ENCODE peak calls at places on chromosomes 7 and 10, in five cellular contexts. Y is K562, Z is adrenal gland, P is IMR-90, T is esophagus squamous epithelium. D is an unnamed sample.
A peak's percentile ranks its signal among the peaks of the same experiment; 100 is the strongest.

GRCh38 chr10:52674474-52674873 is 98.1 kb downstream of the MBL2 start:
- DNase-seq in P (no peak), Y (no peak), Z (no peak), T (no peak), D (no peak)

GRCh38 chr10:132878730-132879407 is 63.5 kb downstream of the CFAP46 start:
- DNase-seq in T (no peak), Y (no peak), P (no peak), Z (no peak), D (no peak)

GRCh38 chr7:91228927-91229326 is 35.3 kb upstream of the FZD1 start:
- DNase-seq in P (peak; percentile 51), T (no peak), Z (no peak), Y (no peak), D (no peak)

GRCh38 chr7:107690611-107691010 is 30.0 kb downstream of the SLC26A4 start:
- DNase-seq in Y (no peak), P (peak; percentile 19), Z (no peak), T (no peak), D (no peak)

GRCh38 chr10:67239864-67240497 is 314.1 kb downstream of the LRRTM3 start:
- DNase-seq in P (no peak), Z (no peak), T (no peak), Y (no peak), D (no peak)

GRCh38 chr10:76581685-76582084 is 1055.9 kb downstream of the KCNMA1 start:
- DNase-seq in T (no peak), Z (no peak), P (no peak), Y (no peak), D (no peak)

GRCh38 chr10:93436577-93436976 is 45.6 kb downstream of the MYOF start:
- DNase-seq in P (peak; percentile 97), Y (no peak), T (no peak), Z (peak; percentile 43), D (peak; percentile 76)

GRCh38 chr7:120370954-120371353 is 98.0 kb downstream of the KCND2 start:
- DNase-seq in T (no peak), P (no peak), Y (no peak), Z (no peak), D (no peak)

GRCh38 chr7:29879609-29880008 is 73.3 kb downstream of the WIPF3 start:
- DNase-seq in Z (no peak), T (no peak), P (peak; percentile 21), Y (no peak), D (peak; percentile 65)

GRCh38 chr7:148773344-148773743 is 74.6 kb downstream of the CUL1 start:
- DNase-seq in T (no peak), P (no peak), Z (no peak), Y (no peak), D (no peak)

GRCh38 chr7:155333346-155334234 is 35.9 kb downstream of the INSIG1 start:
- DNase-seq in Y (no peak), T (no peak), P (no peak), Z (no peak), D (no peak)

GRCh38 chr7:115356139-115356746 is 434.3 kb downstream of the MDFIC start:
- DNase-seq in Z (no peak), P (peak; percentile 44), T (no peak), Y (no peak), D (no peak)

GRCh38 chr7:73937014-73937413 is 76.1 kb downstream of the TMEM270 start:
- DNase-seq in P (peak; percentile 21), Z (no peak), Y (no peak), T (no peak), D (no peak)

GRCh38 chr7:104207731-104208420 is at the start of gene ORC5:
- DNase-seq in P (peak; percentile 80), Y (peak; percentile 95), T (peak; percentile 5), Z (peak; percentile 73), D (peak; percentile 74)

DNA sequence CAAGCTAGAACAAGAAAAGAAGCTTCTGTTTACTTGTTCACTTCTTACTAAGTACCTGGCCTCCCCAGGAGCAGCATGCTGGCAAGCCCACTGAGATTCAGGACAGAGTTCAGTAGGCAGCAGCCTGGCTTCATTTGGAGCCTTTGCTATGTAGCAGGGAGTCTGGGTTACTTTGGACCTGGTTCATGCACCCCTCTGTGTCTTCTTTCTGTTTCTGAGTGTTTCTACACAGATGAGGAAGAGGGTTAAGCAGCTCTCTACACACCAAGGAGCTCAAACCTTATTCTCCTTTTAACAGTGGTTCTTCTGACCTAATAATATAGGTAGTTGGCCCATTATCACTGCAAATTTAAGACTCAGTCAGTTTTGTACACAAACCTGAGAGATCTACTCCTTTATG is 152.9 kb downstream of the ARID5B start:
- DNase-seq in Z (no peak), T (no peak), P (no peak), Y (no peak), D (no peak)
- H3K4me3 ChIP-seq in Z (no peak overlapping the region), T (no peak overlapping the region), P (peak overlapping the region; percentile 31), Y (no peak overlapping the region), D (no peak overlapping the region)

GRCh38 chr7:71506822-71507221 is 374.9 kb downstream of the GALNT17 start:
- DNase-seq in Y (no peak), Z (no peak), P (no peak), T (no peak), D (no peak)

GRCh38 chr7:71504697-71505441 is 372.9 kb downstream of the GALNT17 start:
- DNase-seq in P (no peak), Z (no peak), Y (no peak), T (no peak), D (no peak)

GRCh38 chr7:71507665-71508064 is 375.7 kb downstream of the GALNT17 start:
- DNase-seq in T (no peak), P (no peak), Y (no peak), Z (no peak), D (no peak)

GRCh38 chr7:71511361-71511807 is 379.4 kb downstream of the GALNT17 start:
- DNase-seq in T (no peak), P (no peak), Z (no peak), Y (no peak), D (no peak)

GRCh38 chr7:71509381-71509780 is 377.4 kb downstream of the GALNT17 start:
- DNase-seq in Z (no peak), T (no peak), P (no peak), Y (no peak), D (no peak)
- H3K9me3 ChIP-seq in Z (no peaks in the 10 kb centered on the region), T (no peaks in the 10 kb centered on the region), P (peaks cover 24% of the 10 kb centered on the region), Y (no peaks in the 10 kb centered on the region), D (no peaks in the 10 kb centered on the region)

GRCh38 chr10:113450906-113451305 is 101.9 kb upstream of the HABP2 start:
- DNase-seq in Z (no peak), Y (no peak), P (no peak), T (no peak), D (no peak)
- H3K27me3 ChIP-seq in Z (no peaks in the 10 kb centered on the region), Y (no peaks in the 10 kb centered on the region), P (no peaks in the 10 kb centered on the region), T (peaks cover 39% of the 10 kb centered on the region), D (peaks cover 11% of the 10 kb centered on the region)

GRCh38 chr10:22344204-22344603 is 1.1 kb upstream of the SPAG6 start:
- DNase-seq in P (no peak), T (no peak), Y (no peak), Z (no peak), D (no peak)
- H3K4me3 ChIP-seq in P (no peak overlapping the region), T (no peak overlapping the region), Y (no peak overlapping the region), Z (no peak overlapping the region), D (no peak overlapping the region)

GRCh38 chr7:53812135-53812534 is 730.0 kb upstream of the VSTM2A start:
- DNase-seq in P (no peak), T (no peak), Y (no peak), Z (no peak), D (no peak)

GRCh38 chr7:53811555-53812079 is 730.6 kb upstream of the VSTM2A start:
- DNase-seq in Z (peak; percentile 29), Y (peak; percentile 93), P (no peak), T (no peak), D (no peak)
- H3K9me3 ChIP-seq in Z (no peaks in the 10 kb centered on the region), Y (no peaks in the 10 kb centered on the region), P (peaks cover 10% of the 10 kb centered on the region), T (no peaks in the 10 kb centered on the region), D (no peaks in the 10 kb centered on the region)

D was measured in MG63.